ENCODE peak calls at places on chromosome 6, in six cellular contexts. H is PC-9, P is GM06990, I is fibroblast of lung, F is heart right ventricle, M is pancreas. A is an unnamed sample. For H3K27me3, the result is how much of the 10 kb centered on the place peaks cover.

GRCh38 chr6:81816387-81816786 is 63.9 kb upstream of the TENT5A start:
- DNase-seq in H (no peak), P (no peak), I (no peak), F (no peak), M (no peak), A (no peak)

GRCh38 chr6:169933839-169934698 is 182.6 kb downstream of the ERMARD start:
- DNase-seq in H (no peak), P (no peak), I (no peak), F (peak), M (peak), A (no peak)

GRCh38 chr6:3764516-3765333 is 13.2 kb upstream of the PXDC1 start:
- DNase-seq in H (no peak), P (no peak), I (no peak), F (no peak), M (no peak), A (no peak)

GRCh38 chr6:67544851-67545452 is 1090.1 kb upstream of the ADGRB3 start:
- DNase-seq in H (no peak), P (no peak), I (no peak), F (no peak), M (no peak), A (no peak)

GRCh38 chr6:15523679-15524630 is 138.9 kb downstream of the DTNBP1 start:
- DNase-seq in H (no peak), P (no peak), I (no peak), F (no peak), M (no peak), A (no peak)

GRCh38 chr6:163605388-163606097 is 191.0 kb downstream of the QKI start:
- DNase-seq in H (no peak), P (no peak), I (no peak), F (no peak), M (no peak), A (no peak)

GRCh38 chr6:79077680-79078056 is 386 bp downstream of the PHIP start:
- DNase-seq in H (no peak), P (no peak), I (no peak), F (no peak), M (peak), A (no peak)

GRCh38 chr6:118889163-118889562 is 4.8 kb upstream of the ASF1A start:
- DNase-seq in H (no peak), P (no peak), I (no peak), F (no peak), M (no peak), A (no peak)

GRCh38 chr6:30842754-30843610 is 41.3 kb upstream of the DDR1 start:
- DNase-seq in H (no peak), P (no peak), I (peak), F (no peak), M (peak), A (no peak)

GRCh38 chr6:151440930-151441329 is 11.0 kb downstream of the RMND1 start:
- DNase-seq in H (no peak), P (no peak), I (peak), F (no peak), M (no peak), A (no peak)

GRCh38 chr6:170489836-170490235 is 63.3 kb downstream of the PSMB1 start:
- DNase-seq in H (no peak), P (no peak), I (no peak), F (no peak), M (no peak), A (no peak)

GRCh38 chr6:35154262-35154661 is 13.1 kb upstream of the TCP11 start:
- DNase-seq in H (no peak), P (no peak), I (peak), F (no peak), M (no peak), A (no peak)

GRCh38 chr6:12968839-12969558 is 252.4 kb downstream of the PHACTR1 start:
- DNase-seq in H (no peak), P (no peak), I (peak), F (no peak), M (no peak), A (no peak)

GRCh38 chr6:130457605-130458004 is 91.8 kb downstream of the TMEM200A start:
- DNase-seq in H (no peak), P (no peak), I (no peak), F (no peak), M (no peak), A (no peak)

GRCh38 chr6:170266061-170266825 is 24.6 kb downstream of the DLL1 start:
- DNase-seq in H (no peak), P (no peak), I (no peak), F (no peak), M (no peak), A (no peak)

GRCh38 chr6:25279748-25280616 is 808 bp downstream of the CARMIL1 start:
- DNase-seq in H (peak), P (peak), I (no peak), F (peak), M (peak), A (no peak)

GRCh38 chr6:142758257-142759025 is 186.5 kb downstream of the HIVEP2 start:
- DNase-seq in H (no peak), P (no peak), I (no peak), F (no peak), M (no peak), A (no peak)

GRCh38 chr6:89951574-89952360 is 57.5 kb downstream of the GJA10 start:
- DNase-seq in H (no peak), P (no peak), I (peak), F (no peak), M (no peak), A (no peak)

GRCh38 chr6:3841711-3842565 is 7.2 kb upstream of the FAM50B start:
- DNase-seq in H (peak), P (no peak), I (peak), F (no peak), M (no peak), A (peak)

GRCh38 chr6:55594442-55594841 is 15.4 kb upstream of the HMGCLL1 start:
- DNase-seq in H (no peak), P (no peak), I (no peak), F (no peak), M (no peak), A (no peak)

GRCh38 chr6:7463785-7464184 is 74.2 kb downstream of the RIOK1 start:
- DNase-seq in H (no peak), P (no peak), I (no peak), F (no peak), M (no peak), A (no peak)

GRCh38 chr6:6825986-6826901 is 237.7 kb downstream of the LY86 start:
- DNase-seq in H (peak), P (peak), I (peak), F (peak), M (no peak), A (no peak)

GRCh38 chr6:99712560-99712959 is 105.9 kb downstream of the PRDM13 start:
- DNase-seq in H (no peak), P (no peak), I (no peak), F (no peak), M (no peak), A (no peak)

GRCh38 chr6:5772634-5773230 is 234.0 kb downstream of the NRN1 start:
- DNase-seq in H (no peak), P (no peak), I (no peak), F (no peak), M (no peak), A (no peak)

GRCh38 chr6:83867527-83868161 is 8.2 kb downstream of the CYB5R4 start:
- DNase-seq in H (peak), P (no peak), I (peak), F (peak), M (no peak), A (peak)

GRCh38 chr6:33613146-33613793 is 7.9 kb upstream of the ITPR3 start:
- DNase-seq in H (no peak), P (no peak), I (peak), F (no peak), M (no peak), A (no peak)

GRCh38 chr6:143980921-143981320 is 27.1 kb downstream of the PLAGL1 start:
- DNase-seq in H (no peak), P (no peak), I (no peak), F (no peak), M (no peak), A (no peak)

GRCh38 chr6:134950482-134950881 is 581 bp upstream of the ALDH8A1 start:
- DNase-seq in H (no peak), P (no peak), I (no peak), F (no peak), M (no peak), A (no peak)

GRCh38 chr6:13285705-13286104 is 42.6 kb downstream of the TBC1D7 start:
- DNase-seq in H (no peak), P (no peak), I (no peak), F (no peak), M (no peak), A (no peak)

GRCh38 chr6:63897459-63897858 is 261.9 kb downstream of the PHF3 start:
- DNase-seq in H (no peak), P (no peak), I (peak), F (no peak), M (no peak), A (no peak)

GRCh38 chr6:3789896-3790558 is 38.5 kb upstream of the PXDC1 start:
- DNase-seq in H (no peak), P (no peak), I (no peak), F (no peak), M (no peak), A (no peak)

GRCh38 chr6:108518714-108519576 is 41.8 kb upstream of the FOXO3 start:
- DNase-seq in H (no peak), P (no peak), I (peak), F (no peak), M (no peak), A (no peak)
- TF ChIP-seq CTCF in H (peak), P (peak), I (peak), F (no peak), M (no peak), A (peak)

DNA sequence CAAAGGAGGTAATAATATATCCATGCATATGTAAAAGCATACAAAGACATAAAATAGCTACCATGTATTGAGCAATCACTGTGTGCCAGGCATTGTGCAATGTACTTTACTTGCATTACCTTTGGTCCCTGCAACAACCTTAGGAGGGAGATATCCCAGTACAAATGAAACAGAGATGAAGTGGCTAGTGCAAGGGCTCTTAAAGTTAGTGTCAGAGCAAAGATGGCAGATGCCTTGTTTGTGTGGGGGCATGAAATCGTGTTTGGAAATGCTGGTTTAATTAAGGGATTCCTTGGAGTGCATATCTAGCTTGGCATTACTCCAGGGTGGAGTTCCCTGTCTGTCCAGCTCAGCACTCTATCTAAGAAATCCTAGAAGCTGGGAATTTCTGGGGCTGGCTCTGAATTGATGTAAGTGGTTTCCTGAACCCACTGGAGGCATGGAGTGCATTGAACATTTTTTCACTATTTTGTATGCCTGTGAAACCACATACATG is 9.8 kb downstream of the PAQR8 start:
- DNase-seq in H (no peak), P (no peak), I (peak), F (no peak), M (no peak), A (no peak)
- H3K4me3 ChIP-seq in H (no peak), P (no peak), I (no peak), F (no peak), M (no peak), A (no peak)

GRCh38 chr6:41239467-41240159 is 11.5 kb downstream of the TREML4 start:
- DNase-seq in H (no peak), P (no peak), I (no peak), F (no peak), M (no peak), A (no peak)

GRCh38 chr6:41231246-41231645 is 3.1 kb downstream of the TREML4 start:
- DNase-seq in H (no peak), P (no peak), I (no peak), F (no peak), M (no peak), A (no peak)

GRCh38 chr6:41232667-41233066 is 4.5 kb downstream of the TREML4 start:
- DNase-seq in H (no peak), P (no peak), I (no peak), F (no peak), M (no peak), A (no peak)

GRCh38 chr6:41236276-41236675 is 8.1 kb downstream of the TREML4 start:
- DNase-seq in H (no peak), P (no peak), I (no peak), F (no peak), M (no peak), A (no peak)

GRCh38 chr6:41237128-41237527 is 9.0 kb downstream of the TREML4 start:
- DNase-seq in H (no peak), P (no peak), I (no peak), F (no peak), M (no peak), A (no peak)
- H3K27me3 ChIP-seq in H (half or more), P (under half), I (under half), F (under half), M (under half), A (under half)

GRCh38 chr6:57193177-57193576 is 21.1 kb downstream of the BAG2 start:
- DNase-seq in H (no peak), P (no peak), I (no peak), F (no peak), M (no peak), A (no peak)

GRCh38 chr6:57195457-57195856 is 23.3 kb downstream of the BAG2 start:
- DNase-seq in H (no peak), P (no peak), I (peak), F (no peak), M (no peak), A (no peak)

DNA sequence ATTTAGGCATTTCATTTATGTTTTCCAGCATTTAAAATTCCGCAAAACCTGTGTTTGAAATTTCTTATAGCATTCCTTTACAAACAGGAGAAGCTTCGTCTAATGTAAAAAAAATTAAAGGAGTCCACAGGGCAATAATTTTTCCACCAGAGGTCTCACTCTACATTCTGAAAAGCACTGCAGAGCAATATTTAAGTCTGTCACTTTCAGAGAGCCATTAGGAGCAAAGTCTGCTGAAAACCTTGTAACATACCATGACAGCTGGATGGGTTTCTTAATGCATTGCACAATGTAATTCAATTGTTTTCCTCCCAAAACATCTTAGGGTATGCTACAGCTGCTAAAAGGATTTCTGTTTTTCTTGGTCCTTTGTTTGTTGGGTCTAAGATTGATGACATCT is 18.0 kb downstream of the BAG2 start:
- DNase-seq in H (no peak), P (no peak), I (peak), F (no peak), M (no peak), A (no peak)
- TF ChIP-seq CTCF in H (peak), P (no peak), I (peak), F (peak), M (no peak), A (peak)

DNA sequence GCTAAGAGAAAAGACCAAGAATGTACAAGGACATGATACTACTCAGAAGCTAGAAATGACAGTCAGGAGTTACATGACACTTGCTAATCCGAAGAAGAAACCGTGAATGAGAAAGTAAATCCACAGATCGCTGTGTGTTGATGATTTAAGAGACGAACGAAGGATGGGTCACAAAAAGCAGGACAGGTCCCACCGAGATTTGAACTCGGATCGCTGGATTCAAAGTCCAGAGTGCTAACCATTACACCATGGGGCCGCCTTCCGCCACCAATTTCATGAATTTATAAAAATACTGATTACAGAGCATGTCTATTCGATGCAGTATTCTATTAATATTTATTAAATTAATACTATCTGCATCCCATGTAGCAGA is 54.0 kb upstream of the BTN3A2 start:
- DNase-seq in H (no peak), P (no peak), I (peak), F (no peak), M (no peak), A (no peak)
- H3K4me3 ChIP-seq in H (peak), P (peak), I (peak), F (no peak), M (no peak), A (no peak)

DNA sequence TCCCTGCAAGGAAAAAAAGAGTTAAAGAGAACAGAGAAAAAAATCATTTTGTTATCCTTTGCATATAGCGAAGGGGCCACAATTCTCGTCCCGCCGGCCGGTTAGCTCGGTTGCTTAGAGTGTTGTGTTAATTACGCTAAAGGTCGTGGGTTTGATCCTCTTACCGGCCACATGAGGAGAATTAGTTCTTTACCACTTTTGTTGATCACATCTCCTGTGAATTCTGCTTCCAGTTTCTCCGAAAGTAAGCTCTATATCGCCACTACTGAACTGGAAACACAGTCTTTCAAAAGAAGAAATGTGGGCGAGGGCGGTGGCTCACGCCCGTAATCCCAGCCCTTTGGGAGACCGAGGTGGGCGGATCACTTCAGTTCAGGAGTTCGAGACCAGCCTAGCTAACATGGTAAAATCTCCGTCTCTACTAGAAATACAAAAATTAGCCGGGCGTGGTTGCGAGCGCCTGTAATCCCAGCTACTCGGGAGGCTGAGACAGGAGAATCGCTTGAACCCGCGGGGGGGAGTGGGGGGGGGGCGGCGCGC is 13.4 kb downstream of the PRSS16 start:
- DNase-seq in H (no peak), P (no peak), I (no peak), F (no peak), M (no peak), A (no peak)
- H3K27me3 ChIP-seq in H (under half), P (under half), I (under half), F (half or more), M (under half), A (under half)

DNA sequence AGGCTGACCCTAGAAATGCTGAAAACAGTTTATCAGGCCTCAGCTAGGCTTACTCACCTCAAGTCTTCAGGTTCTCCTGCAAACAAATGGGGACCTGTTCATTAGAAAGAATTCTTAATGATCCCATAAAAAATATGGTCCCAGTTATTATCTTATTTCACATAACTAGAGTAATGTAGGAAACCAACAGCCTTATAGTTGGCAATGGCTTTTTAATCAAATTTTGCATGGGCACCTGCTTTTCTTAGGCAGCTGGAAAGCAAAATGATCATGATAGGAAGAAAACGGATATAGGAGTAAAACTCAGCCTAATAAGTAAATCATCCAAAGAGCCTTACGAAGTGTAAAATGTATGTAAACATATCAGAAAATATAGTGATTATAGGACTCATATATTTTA is 1.3 kb downstream of the NRSN1 start:
- DNase-seq in H (no peak), P (no peak), I (no peak), F (no peak), M (no peak), A (no peak)
- TF ChIP-seq CTCF in H (no peak), P (no peak), I (no peak), F (no peak), M (no peak), A (no peak)